ENCODE peak calls at places on chromosomes 4 and X, in ten cellular contexts. W is testis; H is K562; B is naive thymus-derived CD4-positive, alpha-beta T cell; I is effector memory CD4-positive, alpha-beta T cell; Y is adipocyte; L is GM12878; A is fibroblast of lung; X is GM23248; F is HCT116. D is an unnamed sample. For H3K9me3 and H3K4me1, the result is how much of the 10 kb centered on the place peaks cover.

GRCh38 chrX:27590044-27590443 is at the start of gene DCAF8L2:
- DNase-seq in W (peak), H (no peak), B (no peak), I (no peak), Y (no peak), L (no peak), A (no peak), X (no peak), F (no peak), D (no peak)

GRCh38 chrX:115399306-115399705 is 109.8 kb downstream of the LUZP4 start:
- DNase-seq in W (no peak), H (no peak), B (no peak), I (no peak), Y (no peak), L (no peak), A (no peak), X (no peak), F (no peak), D (peak)

GRCh38 chr4:20512980-20513379 is 187.3 kb upstream of the PACRGL start:
- DNase-seq in W (no peak), H (no peak), B (no peak), I (no peak), Y (no peak), L (no peak), A (no peak), X (no peak), F (no peak), D (no peak)

GRCh38 chr4:173318648-173319211 is 15.4 kb downstream of the HMGB2 start:
- DNase-seq in W (no peak), H (no peak), B (no peak), I (no peak), Y (peak), L (no peak), A (peak), X (peak), F (peak), D (no peak)

GRCh38 chrX:46755656-46756055 is 3.3 kb downstream of the SLC9A7 start:
- DNase-seq in W (no peak), H (no peak), B (no peak), I (no peak), Y (no peak), L (no peak), A (no peak), X (no peak), F (no peak), D (no peak)

GRCh38 chrX:55143621-55144020 is 54.8 kb downstream of the PAGE2 start:
- DNase-seq in W (no peak), H (no peak), B (no peak), I (no peak), Y (no peak), L (no peak), A (no peak), X (no peak), F (no peak), D (no peak)

GRCh38 chr4:27929141-27929540 is 1068.5 kb downstream of the STIM2 start:
- DNase-seq in W (no peak), H (no peak), B (no peak), I (no peak), Y (no peak), L (no peak), A (no peak), X (no peak), F (no peak), D (no peak)

GRCh38 chr4:27666943-27667342 is 806.3 kb downstream of the STIM2 start:
- DNase-seq in W (no peak), H (no peak), B (no peak), I (no peak), Y (peak), L (no peak), A (peak), X (no peak), F (peak), D (peak)

GRCh38 chr4:79042079-79042674 is 102.9 kb upstream of the PAQR3 start:
- DNase-seq in W (peak), H (peak), B (no peak), I (no peak), Y (peak), L (no peak), A (peak), X (peak), F (peak), D (peak)

GRCh38 chrX:21479695-21480280 is 105.6 kb downstream of the CNKSR2 start:
- DNase-seq in W (no peak), H (no peak), B (peak), I (no peak), Y (peak), L (no peak), A (peak), X (peak), F (no peak), D (peak)

GRCh38 chr4:46254788-46255187 is 130.9 kb upstream of the GABRG1 start:
- DNase-seq in W (no peak), H (no peak), B (no peak), I (no peak), Y (no peak), L (no peak), A (peak), X (peak), F (no peak), D (no peak)

GRCh38 chr4:137156807-137157206 is 375.5 kb downstream of the PCDH18 start:
- DNase-seq in W (no peak), H (no peak), B (no peak), I (no peak), Y (peak), L (no peak), A (no peak), X (no peak), F (no peak), D (no peak)

GRCh38 chrX:39152106-39152649 is 350.9 kb downstream of the MID1IP1 start:
- DNase-seq in W (peak), H (peak), B (peak), I (no peak), Y (peak), L (no peak), A (no peak), X (peak), F (no peak), D (peak)

GRCh38 chr4:151946718-151947117 is 185.9 kb upstream of the GATB start:
- DNase-seq in W (no peak), H (no peak), B (no peak), I (no peak), Y (no peak), L (no peak), A (no peak), X (no peak), F (no peak), D (no peak)

GRCh38 chrX:97366246-97366645 is 482.5 kb downstream of the RPA4 start:
- DNase-seq in W (no peak), H (no peak), B (no peak), I (no peak), Y (no peak), L (no peak), A (peak), X (no peak), F (no peak), D (no peak)

GRCh38 chr4:119604266-119604665 is 24.3 kb downstream of the PDE5A start:
- DNase-seq in W (no peak), H (no peak), B (no peak), I (no peak), Y (no peak), L (no peak), A (no peak), X (no peak), F (no peak), D (no peak)

GRCh38 chr4:20391224-20391623 is 139.5 kb downstream of the SLIT2 start:
- DNase-seq in W (no peak), H (no peak), B (no peak), I (no peak), Y (peak), L (no peak), A (peak), X (peak), F (no peak), D (no peak)

GRCh38 chrX:45508459-45508858 is 307.8 kb upstream of the DIPK2B start:
- DNase-seq in W (no peak), H (no peak), B (no peak), I (no peak), Y (no peak), L (no peak), A (no peak), X (no peak), F (no peak), D (no peak)

DNA sequence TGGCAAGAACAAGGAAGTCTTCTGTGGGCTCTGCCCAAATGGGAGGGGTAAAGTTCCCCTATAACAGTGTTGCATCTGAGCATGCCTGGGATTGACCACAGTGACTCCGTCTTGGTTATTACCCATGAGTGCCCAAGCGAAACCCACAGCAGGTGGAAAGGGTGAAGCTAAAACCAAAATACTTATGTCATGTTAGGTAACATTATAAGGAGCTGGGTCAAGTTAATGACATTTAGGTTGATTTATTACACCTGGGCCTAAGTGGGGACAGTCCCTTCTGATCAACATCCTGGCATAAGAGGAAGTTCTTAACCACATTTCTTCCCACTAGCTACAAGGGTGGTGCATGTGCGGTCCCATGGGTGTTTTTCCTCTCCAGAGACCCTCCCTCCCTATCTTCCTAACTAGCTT is 1.3 kb upstream of the ZNF732 start:
- DNase-seq in W (no peak), H (no peak), B (no peak), I (no peak), Y (no peak), L (peak), A (no peak), X (no peak), F (no peak), D (no peak)
- H3K9me3 ChIP-seq in W (under half), H (under half), B (under half), I (under half), Y (under half), L (under half), A (under half), X (under half), F (under half), D (under half)

GRCh38 chrX:101708180-101708579 is 48.5 kb upstream of the ARMCX2 start:
- DNase-seq in W (no peak), H (no peak), B (no peak), I (no peak), Y (peak), L (no peak), A (peak), X (peak), F (no peak), D (peak)
- H3K4me3 ChIP-seq in W (no peak), H (no peak), B (no peak), I (no peak), Y (no peak), L (no peak), A (no peak), X (no peak), F (no peak), D (no peak)

DNA sequence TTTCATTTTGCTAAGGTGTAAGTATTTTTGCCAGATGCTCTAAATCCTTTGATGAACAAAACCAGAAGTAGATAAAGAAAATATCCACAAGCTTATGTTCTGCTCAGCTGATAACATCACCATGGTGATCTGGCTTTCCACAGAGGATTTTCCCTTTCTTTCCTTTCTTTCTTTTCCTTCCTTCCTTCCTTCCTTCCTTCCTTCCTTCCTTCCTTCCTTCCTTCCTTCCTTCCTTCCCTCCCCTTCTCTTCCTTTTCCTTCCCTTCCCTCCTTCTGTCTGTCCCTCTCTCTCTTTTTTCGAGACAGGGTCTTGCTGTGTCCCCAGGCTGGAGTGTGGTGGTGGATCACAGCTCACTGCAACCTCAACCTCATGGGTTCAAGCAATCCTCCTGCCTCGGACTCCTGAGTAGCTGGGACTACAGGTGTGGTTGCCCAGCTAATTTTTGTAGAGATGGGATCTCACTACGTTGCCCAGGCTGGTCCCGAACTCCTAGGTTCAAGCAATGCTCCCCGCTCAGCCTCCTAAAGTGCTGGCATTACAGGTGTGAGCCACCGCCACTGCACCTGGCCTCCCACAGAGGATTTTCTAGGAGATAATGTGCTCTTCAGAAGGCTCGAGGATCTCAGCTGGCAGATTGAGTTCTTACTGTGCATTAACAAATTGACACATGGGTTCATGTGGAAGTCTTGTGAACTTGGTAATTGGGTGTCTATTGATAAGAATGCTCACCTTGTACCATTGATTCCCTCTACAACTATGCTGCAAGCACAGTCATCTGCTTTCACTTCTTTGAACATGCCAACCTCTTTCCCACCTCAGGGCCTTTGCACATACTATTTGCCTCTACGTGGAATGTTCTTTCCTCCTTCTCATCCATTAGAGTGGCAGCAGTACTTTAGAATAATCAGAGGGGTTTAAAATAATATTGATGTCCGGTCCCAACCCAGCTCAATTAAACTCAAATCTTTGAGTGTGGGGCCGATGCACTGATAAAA is 1.4 kb upstream of the RHOH start:
- DNase-seq in W (no peak), H (no peak), B (no peak), I (no peak), Y (no peak), L (no peak), A (no peak), X (no peak), F (no peak), D (no peak)
- H3K4me1 ChIP-seq in W (under half), H (half or more), B (under half), I (under half), Y (under half), L (under half), A (under half), X (under half), F (under half), D (half or more)

DNA sequence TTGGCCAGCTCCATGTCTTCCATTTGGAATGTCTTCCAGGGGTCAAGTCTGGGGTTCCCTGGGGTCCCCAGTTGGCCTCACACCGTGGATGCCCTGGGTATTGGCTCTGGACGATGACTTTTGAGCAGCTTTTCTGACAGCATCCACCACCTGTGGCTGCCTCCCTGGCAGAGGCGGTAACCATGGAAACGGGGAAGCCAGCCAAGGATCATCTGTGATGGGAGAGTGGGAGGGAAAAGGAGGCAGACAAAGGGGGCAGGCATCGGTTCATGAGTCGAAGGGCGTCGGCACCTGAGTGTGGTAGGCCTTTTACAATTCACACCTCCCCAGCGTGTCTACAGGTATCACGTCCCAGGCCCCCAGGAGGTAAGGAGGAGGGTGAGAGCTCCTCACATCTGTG is 152.2 kb downstream of the ASMT start:
- DNase-seq in W (no peak), H (no peak), B (no peak), I (no peak), Y (no peak), L (no peak), A (no peak), X (no peak), F (no peak), D (no peak)
- H3K9me3 ChIP-seq in W (under half), H (under half), B (under half), I (under half), Y (under half), L (under half), A (under half), X (under half), F (under half), D (under half)

DNA sequence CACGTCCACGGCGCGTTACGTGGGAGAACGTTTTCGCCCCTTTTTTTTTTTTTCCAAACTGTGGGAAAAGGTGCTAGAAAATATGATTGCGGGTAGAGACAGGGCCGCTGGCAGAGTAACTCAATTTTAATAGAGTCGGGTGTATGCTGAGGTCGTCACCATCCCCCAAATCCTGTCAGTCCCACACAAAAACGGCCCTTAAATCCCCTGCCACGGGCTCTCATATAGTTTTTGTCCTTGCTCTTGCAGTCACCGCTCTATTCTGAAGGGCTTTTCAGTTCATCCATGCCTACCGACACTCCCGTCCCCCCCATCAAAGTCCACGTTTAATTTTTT is 796 bp upstream of the MED14 start:
- DNase-seq in W (no peak), H (no peak), B (no peak), I (no peak), Y (no peak), L (no peak), A (no peak), X (no peak), F (no peak), D (peak)
- H3K4me3 ChIP-seq in W (peak), H (peak), B (peak), I (peak), Y (peak), L (peak), A (peak), X (peak), F (peak), D (peak)

GRCh38 chr4:40221744-40222143 is 24.9 kb downstream of the RHOH start:
- DNase-seq in W (no peak), H (no peak), B (no peak), I (no peak), Y (no peak), L (no peak), A (no peak), X (no peak), F (no peak), D (no peak)
- H3K4me1 ChIP-seq in W (under half), H (under half), B (half or more), I (half or more), Y (under half), L (under half), A (under half), X (under half), F (under half), D (under half)

D was measured in HAP-1.